ENCODE peak calls at places on chromosomes 4 and X, in nine cellular contexts. G, Z, N, Q, I, B, E, C and Y are unnamed samples.

GRCh38 chr4:7812191-7812860 is 127.3 kb downstream of the AFAP1 start:
- DNase-seq in I (no peak), Z (no peak), N (no peak), B (no peak), C (no peak), E (no peak), Q (no peak), G (no peak), Y (no peak)

GRCh38 chr4:41878170-41878941 is 56.9 kb upstream of the TMEM33 start:
- DNase-seq in Q (no peak), B (peak; percentile 51), Z (peak; percentile 62), E (no peak), C (no peak), N (no peak), G (no peak), I (no peak), Y (no peak)

GRCh38 chrX:101803451-101803850 is 128.4 kb downstream of the ZMAT1 start:
- DNase-seq in Q (no peak), Z (no peak), N (no peak), I (no peak), B (peak; percentile 9), G (no peak), C (no peak), E (no peak), Y (peak; percentile 3)

GRCh38 chr4:56958111-56958517 is 19.3 kb downstream of the NOA1 start:
- DNase-seq in Z (no peak), B (no peak), E (no peak), G (peak; percentile 96), N (no peak), I (no peak), C (no peak), Q (no peak), Y (no peak)

GRCh38 chr4:81519428-81519775 is 47.7 kb upstream of the RASGEF1B start:
- DNase-seq in E (no peak), C (no peak), G (no peak), N (no peak), B (no peak), I (no peak), Q (no peak), Z (no peak), Y (no peak)

GRCh38 chr4:61320154-61320553 is 120.0 kb downstream of the ADGRL3 start:
- DNase-seq in C (no peak), G (no peak), B (no peak), E (no peak), Q (no peak), I (no peak), Z (no peak), N (no peak), Y (no peak)

GRCh38 chrX:17032351-17032750 is 85.9 kb downstream of the REPS2 start:
- DNase-seq in Q (no peak), G (no peak), Z (no peak), E (no peak), N (no peak), I (no peak), C (no peak), B (no peak), Y (peak; percentile 7)

GRCh38 chrX:119147486-119147885 is 19.9 kb upstream of the KIAA1210 start:
- DNase-seq in B (no peak), C (no peak), E (no peak), I (peak; percentile 39), Z (no peak), Q (no peak), G (no peak), N (no peak), Y (peak; percentile 23)

GRCh38 chr4:156766846-156767245 is 204.8 kb downstream of the PDGFC start:
- DNase-seq in C (no peak), B (no peak), E (no peak), G (no peak), N (no peak), I (no peak), Q (no peak), Z (no peak), Y (no peak)

GRCh38 chrX:133674726-133675470 is 259.6 kb upstream of the GPC4 start:
- DNase-seq in E (no peak), C (no peak), B (peak; percentile 33), Z (no peak), Q (no peak), I (peak; percentile 33), G (no peak), N (no peak), Y (no peak)

GRCh38 chr4:40840255-40840984 is 90.7 kb downstream of the NSUN7 start:
- DNase-seq in I (no peak), B (no peak), G (no peak), C (peak; percentile 42), N (no peak), Q (no peak), E (no peak), Z (no peak), Y (no peak)

GRCh38 chr4:171519457-171519856 is 293.7 kb upstream of the GALNTL6 start:
- DNase-seq in E (no peak), N (no peak), B (no peak), Q (no peak), C (no peak), I (no peak), G (no peak), Z (no peak), Y (no peak)

GRCh38 chr4:1245481-1246051 is 3.4 kb downstream of the CTBP1 start:
- DNase-seq in N (no peak), E (no peak), B (no peak), I (no peak), Z (peak; percentile 27), G (no peak), C (no peak), Q (peak; percentile 9), Y (no peak)

GRCh38 chrX:139203681-139204575 is 326.6 kb upstream of the F9 start:
- DNase-seq in C (no peak), Z (peak; percentile 33), B (peak; percentile 13), N (no peak), G (no peak), Q (peak; percentile 28), E (no peak), I (no peak), Y (no peak)

GRCh38 chr4:56821394-56822263 is at the start of gene SPINK2:
- DNase-seq in B (peak; percentile 93), Z (peak; percentile 88), C (no peak), Q (peak; percentile 77), G (no peak), I (no peak), E (no peak), N (peak; percentile 44), Y (peak; percentile 61)

GRCh38 chrX:105483011-105483410 is 262.5 kb upstream of the TEX13A start:
- DNase-seq in Z (no peak), Q (no peak), N (no peak), E (no peak), B (no peak), G (no peak), I (no peak), C (no peak), Y (no peak)

GRCh38 chr4:84814100-84814750 is 152.3 kb downstream of the WDFY3 start:
- DNase-seq in N (peak; percentile 60), G (no peak), C (no peak), I (peak; percentile 45), Z (no peak), Q (no peak), E (peak; percentile 73), B (no peak), Y (peak; percentile 14)

GRCh38 chr4:40325406-40326019 is 9.6 kb upstream of the CHRNA9 start:
- DNase-seq in G (peak; percentile 69), I (peak; percentile 54), Q (peak; percentile 74), E (no peak), C (no peak), Z (peak; percentile 67), B (peak; percentile 87), N (peak; percentile 58), Y (peak; percentile 59)

GRCh38 chr4:183960021-183960420 is 54.9 kb downstream of the STOX2 start:
- DNase-seq in B (peak; percentile 70), C (no peak), Z (peak; percentile 78), Q (peak; percentile 13), E (no peak), G (no peak), N (no peak), I (no peak), Y (peak; percentile 39)

GRCh38 chr4:78441786-78442185 is 109.8 kb upstream of the ANXA3 start:
- DNase-seq in N (no peak), Z (no peak), Q (no peak), C (no peak), B (no peak), E (no peak), G (no peak), I (no peak), Y (no peak)

GRCh38 chr4:121140712-121141111 is 23.4 kb downstream of the TNIP3 start:
- DNase-seq in Q (no peak), G (no peak), Z (no peak), E (no peak), C (no peak), N (no peak), B (no peak), I (no peak), Y (no peak)
- TF ChIP-seq REST in Q (no peak), G (no peak), Z (no peak), E (no peak), C (no peak), N (no peak), B (no peak), I (no peak), Y (no peak)

GRCh38 chrX:74585766-74586165 is 28.7 kb downstream of the RLIM start:
- DNase-seq in Q (no peak), E (no peak), I (no peak), B (no peak), N (no peak), G (no peak), C (no peak), Z (no peak), Y (no peak)
- TF ChIP-seq REST in Q (no peak), E (no peak), I (no peak), B (no peak), N (no peak), G (no peak), C (no peak), Z (no peak), Y (no peak)

DNA sequence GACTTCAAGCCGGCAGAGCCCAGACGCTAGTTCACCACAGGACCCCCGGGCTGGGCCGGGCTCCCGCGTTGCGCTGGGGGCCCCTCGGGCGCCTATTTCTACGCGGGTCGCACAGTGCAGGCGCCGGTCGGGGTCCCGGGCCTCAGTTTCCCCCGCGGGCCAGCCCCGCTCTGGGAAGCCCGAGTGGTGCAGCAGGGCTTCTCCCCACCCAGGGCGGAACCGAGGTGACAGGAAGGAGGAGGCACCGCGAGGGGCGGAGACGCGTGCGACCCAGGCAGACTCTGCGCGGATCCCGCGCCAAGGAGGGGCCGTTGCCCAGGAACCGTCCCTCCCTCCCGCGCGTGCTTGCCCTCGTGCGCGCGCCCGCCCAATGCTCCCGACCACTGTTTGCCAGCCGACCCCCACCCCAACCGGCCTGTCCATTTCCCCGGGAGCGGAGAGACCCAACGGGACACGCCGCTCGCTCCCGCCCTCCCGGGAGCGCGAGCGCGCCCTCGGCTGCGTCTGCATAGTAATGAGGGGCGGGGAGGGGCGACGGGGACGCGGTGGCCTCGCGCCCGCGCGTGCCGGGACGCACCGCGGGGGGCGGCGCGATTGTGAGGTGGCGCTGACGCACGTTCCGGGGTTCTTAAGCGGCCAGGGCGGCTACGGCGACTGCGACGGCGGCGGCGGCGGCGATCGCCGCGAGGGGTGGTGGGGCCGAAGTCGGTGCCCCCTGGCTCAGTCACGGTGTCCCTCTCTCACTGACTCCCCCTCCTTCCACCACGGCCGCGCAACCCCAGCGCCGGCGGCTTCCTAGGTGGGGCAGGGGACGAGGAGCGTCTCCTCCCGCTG is at the start of gene CPEB2:
- DNase-seq in B (peak; percentile 79), I (peak; percentile 86), Z (peak; percentile 94), G (peak; percentile 93), Q (peak; percentile 84), C (peak; percentile 81), E (peak; percentile 66), N (peak; percentile 67), Y (peak; percentile 95)
- TF ChIP-seq REST in B (no peak), I (no peak), Z (no peak), G (no peak), Q (no peak), C (no peak), E (no peak), N (no peak), Y (no peak)

GRCh38 chr4:70954032-70954431 is 39.4 kb upstream of the DCK start:
- DNase-seq in E (no peak), B (no peak), G (no peak), C (no peak), Z (no peak), Q (no peak), I (no peak), N (no peak), Y (no peak)
- TF ChIP-seq REST in E (no peak), B (no peak), G (no peak), C (no peak), Z (no peak), Q (no peak), I (no peak), N (no peak), Y (no peak)